ENCODE peak calls at places on chromosomes 2 and 18, in five cellular contexts. One of them, this sample, is unnamed.

GRCh38 chr18:62999921-63000320 is 284.6 kb downstream of the PHLPP1 start:
- DNase-seq in astrocyte of the spinal cord: no peak
- DNase-seq in GM12864: no peak
- DNase-seq in bronchial epithelial cell: no peak
- DNase-seq in H9: no peak
- DNase-seq in this sample: no peak

GRCh38 chr18:30142248-30142647 is 900.3 kb downstream of the DSC3 start:
- DNase-seq in astrocyte of the spinal cord: no peak
- DNase-seq in GM12864: no peak
- DNase-seq in bronchial epithelial cell: no peak
- DNase-seq in H9: no peak
- DNase-seq in this sample: no peak

GRCh38 chr2:197210450-197210849 is 100.1 kb downstream of the ANKRD44 start:
- DNase-seq in astrocyte of the spinal cord: no peak
- DNase-seq in GM12864: no peak
- DNase-seq in bronchial epithelial cell: no peak
- DNase-seq in H9: no peak
- DNase-seq in this sample: no peak

GRCh38 chr2:196293751-196294486 is 122.5 kb upstream of the STK17B start:
- DNase-seq in astrocyte of the spinal cord: peak; percentile 84
- DNase-seq in GM12864: no peak
- DNase-seq in bronchial epithelial cell: peak; percentile 96
- DNase-seq in H9: no peak
- DNase-seq in this sample: peak; percentile 79

GRCh38 chr18:78512080-78512601 is 467.5 kb upstream of the SALL3 start:
- DNase-seq in astrocyte of the spinal cord: no peak
- DNase-seq in GM12864: no peak
- DNase-seq in bronchial epithelial cell: no peak
- DNase-seq in H9: no peak
- DNase-seq in this sample: no peak

GRCh38 chr18:62334110-62334509 is 9.0 kb downstream of the TNFRSF11A start:
- DNase-seq in astrocyte of the spinal cord: peak; percentile 48
- DNase-seq in GM12864: no peak
- DNase-seq in bronchial epithelial cell: peak; percentile 85
- DNase-seq in H9: no peak
- DNase-seq in this sample: peak; percentile 91

GRCh38 chr2:73896362-73897239 is 3.8 kb downstream of the ACTG2 start:
- DNase-seq in astrocyte of the spinal cord: peak; percentile 95
- DNase-seq in GM12864: no peak
- DNase-seq in bronchial epithelial cell: no peak
- DNase-seq in H9: no peak
- DNase-seq in this sample: no peak

GRCh38 chr2:214410128-214410775 is 602 bp upstream of the VWC2L start:
- DNase-seq in astrocyte of the spinal cord: no peak
- DNase-seq in GM12864: no peak
- DNase-seq in bronchial epithelial cell: peak; percentile 26
- DNase-seq in H9: no peak
- DNase-seq in this sample: peak; percentile 19

GRCh38 chr2:164456599-164456998 is 164.7 kb downstream of the GRB14 start:
- DNase-seq in astrocyte of the spinal cord: peak; percentile 57
- DNase-seq in GM12864: no peak
- DNase-seq in bronchial epithelial cell: no peak
- DNase-seq in H9: no peak
- DNase-seq in this sample: peak; percentile 9

GRCh38 chr2:144834954-144835633 is 315.2 kb upstream of the ZEB2 start:
- DNase-seq in astrocyte of the spinal cord: peak; percentile 86
- DNase-seq in GM12864: no peak
- DNase-seq in bronchial epithelial cell: peak; percentile 34
- DNase-seq in H9: no peak
- DNase-seq in this sample: peak; percentile 79

GRCh38 chr2:3870222-3870621 is 166.8 kb downstream of the DCDC2C start:
- DNase-seq in astrocyte of the spinal cord: no peak
- DNase-seq in GM12864: no peak
- DNase-seq in bronchial epithelial cell: no peak
- DNase-seq in H9: no peak
- DNase-seq in this sample: peak; percentile 14

GRCh38 chr18:21820035-21820810 is 79.6 kb downstream of the MIB1 start:
- DNase-seq in astrocyte of the spinal cord: peak; percentile 33
- DNase-seq in GM12864: no peak
- DNase-seq in bronchial epithelial cell: peak; percentile 17
- DNase-seq in H9: no peak
- DNase-seq in this sample: peak; percentile 30

GRCh38 chr2:182763311-182763912 is 47.4 kb downstream of the DNAJC10 start:
- DNase-seq in astrocyte of the spinal cord: peak; percentile 62
- DNase-seq in GM12864: no peak
- DNase-seq in bronchial epithelial cell: peak; percentile 48
- DNase-seq in H9: peak; percentile 36
- DNase-seq in this sample: peak; percentile 56

GRCh38 chr18:45522371-45522770 is 92.9 kb upstream of the SLC14A2 start:
- DNase-seq in astrocyte of the spinal cord: peak; percentile 67
- DNase-seq in GM12864: no peak
- DNase-seq in bronchial epithelial cell: peak; percentile 8
- DNase-seq in H9: no peak
- DNase-seq in this sample: peak; percentile 14

GRCh38 chr18:45527891-45528290 is 87.4 kb upstream of the SLC14A2 start:
- DNase-seq in astrocyte of the spinal cord: no peak
- DNase-seq in GM12864: no peak
- DNase-seq in bronchial epithelial cell: peak; percentile 25
- DNase-seq in H9: no peak
- DNase-seq in this sample: no peak

GRCh38 chr18:45528712-45529336 is 86.5 kb upstream of the SLC14A2 start:
- DNase-seq in astrocyte of the spinal cord: no peak
- DNase-seq in GM12864: no peak
- DNase-seq in bronchial epithelial cell: peak; percentile 10
- DNase-seq in H9: no peak
- DNase-seq in this sample: peak; percentile 13

GRCh38 chr18:45521777-45522176 is 93.5 kb upstream of the SLC14A2 start:
- DNase-seq in astrocyte of the spinal cord: peak; percentile 40
- DNase-seq in GM12864: no peak
- DNase-seq in bronchial epithelial cell: peak; percentile 47
- DNase-seq in H9: no peak
- DNase-seq in this sample: peak; percentile 56

DNA sequence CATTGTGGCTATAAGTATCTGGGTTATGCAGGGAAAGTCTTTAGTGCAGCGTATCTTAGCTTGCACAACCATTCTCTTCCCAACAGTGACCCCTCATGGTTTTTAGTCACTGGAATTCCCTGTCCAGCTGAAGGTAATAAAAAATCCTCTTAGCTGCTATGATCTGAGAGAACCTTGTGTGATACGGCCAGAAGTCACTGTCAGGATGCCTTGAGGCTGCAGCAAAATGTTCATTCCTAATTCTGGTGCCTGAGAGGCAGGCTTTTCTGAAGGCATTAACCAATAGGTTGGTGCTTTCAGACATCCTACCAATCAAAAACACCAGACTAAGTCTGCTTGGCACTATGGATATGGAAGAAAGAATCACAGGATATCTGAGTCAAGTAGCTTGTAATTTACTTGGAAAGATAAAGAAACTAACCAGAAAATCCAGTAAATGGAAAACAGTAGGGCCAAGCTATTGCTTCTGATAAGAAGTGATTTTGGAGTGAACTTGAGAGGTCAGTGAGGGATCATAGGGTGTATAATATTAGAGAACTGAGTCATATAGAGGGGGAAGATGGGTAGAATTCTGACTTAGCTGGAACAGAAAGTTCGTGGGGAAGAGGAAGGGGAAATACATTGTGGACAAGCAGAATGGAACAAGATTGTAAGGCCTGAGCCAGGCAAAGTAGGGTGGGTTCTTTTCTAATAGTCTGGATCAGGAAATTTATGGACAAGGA is 89.0 kb upstream of the SLC14A2 start:
- DNase-seq in astrocyte of the spinal cord: peak; percentile 54
- DNase-seq in GM12864: no peak
- DNase-seq in bronchial epithelial cell: peak; percentile 6
- DNase-seq in H9: no peak
- DNase-seq in this sample: no peak
- TF ChIP-seq CTCF in astrocyte of the spinal cord: peak; percentile 34
- TF ChIP-seq CTCF in GM12864: no peak
- TF ChIP-seq CTCF in bronchial epithelial cell: no peak
- TF ChIP-seq CTCF in H9: no peak
- TF ChIP-seq CTCF in this sample: no peak

GRCh38 chr2:72363406-72363805 is 215.7 kb upstream of the CYP26B1 start:
- DNase-seq in astrocyte of the spinal cord: no peak
- DNase-seq in GM12864: no peak
- DNase-seq in bronchial epithelial cell: no peak
- DNase-seq in H9: no peak
- DNase-seq in this sample: no peak

GRCh38 chr2:72367530-72368225 is 220.0 kb upstream of the CYP26B1 start:
- DNase-seq in astrocyte of the spinal cord: peak; percentile 75
- DNase-seq in GM12864: no peak
- DNase-seq in bronchial epithelial cell: peak; percentile 99
- DNase-seq in H9: peak; percentile 52
- DNase-seq in this sample: peak; percentile 100
- TF ChIP-seq CTCF in astrocyte of the spinal cord: no peak
- TF ChIP-seq CTCF in GM12864: no peak
- TF ChIP-seq CTCF in bronchial epithelial cell: peak; percentile 83
- TF ChIP-seq CTCF in H9: peak; percentile 55
- TF ChIP-seq CTCF in this sample: peak; percentile 58

GRCh38 chr18:47399475-47399874 is 148.0 kb upstream of the SKOR2 start:
- DNase-seq in astrocyte of the spinal cord: no peak
- DNase-seq in GM12864: no peak
- DNase-seq in bronchial epithelial cell: no peak
- DNase-seq in H9: no peak
- DNase-seq in this sample: no peak

GRCh38 chr18:47397671-47398319 is 146.3 kb upstream of the SKOR2 start:
- DNase-seq in astrocyte of the spinal cord: no peak
- DNase-seq in GM12864: no peak
- DNase-seq in bronchial epithelial cell: no peak
- DNase-seq in H9: peak; percentile 65
- DNase-seq in this sample: peak; percentile 51
- TF ChIP-seq CTCF in astrocyte of the spinal cord: peak; percentile 20
- TF ChIP-seq CTCF in GM12864: peak; percentile 53
- TF ChIP-seq CTCF in bronchial epithelial cell: no peak
- TF ChIP-seq CTCF in H9: peak; percentile 90
- TF ChIP-seq CTCF in this sample: no peak

DNA sequence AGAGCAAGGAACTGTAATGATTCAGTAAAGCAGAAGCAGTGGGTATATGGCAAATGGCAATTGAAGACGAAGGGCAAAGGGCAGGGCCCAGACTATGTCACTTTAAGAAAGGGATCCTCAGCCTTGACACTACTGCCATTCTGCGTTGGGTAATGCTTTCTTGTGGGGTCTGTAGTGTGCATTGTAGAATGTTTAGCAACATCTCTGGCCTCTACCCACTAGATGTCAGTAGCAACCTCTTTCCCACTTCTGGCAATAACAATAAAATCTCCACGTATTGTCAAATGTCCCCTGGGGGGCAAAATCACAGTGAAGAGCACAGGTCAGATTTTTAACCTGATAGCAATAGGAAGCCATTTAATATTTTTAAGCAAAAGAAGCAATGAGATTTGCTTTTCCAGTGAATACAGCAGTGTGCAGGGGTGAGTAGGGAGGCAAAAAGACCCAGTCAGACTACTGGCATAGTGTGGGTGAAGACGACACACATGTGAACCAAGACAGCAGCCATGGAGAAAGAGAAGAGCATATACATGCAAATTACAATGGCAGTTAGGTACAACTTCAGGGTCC is 209.5 kb downstream of the DYM start:
- DNase-seq in astrocyte of the spinal cord: peak; percentile 36
- DNase-seq in GM12864: no peak
- DNase-seq in bronchial epithelial cell: no peak
- DNase-seq in H9: no peak
- DNase-seq in this sample: peak; percentile 14
- TF ChIP-seq CTCF in astrocyte of the spinal cord: peak; percentile 74
- TF ChIP-seq CTCF in GM12864: peak; percentile 43
- TF ChIP-seq CTCF in bronchial epithelial cell: peak; percentile 18
- TF ChIP-seq CTCF in H9: peak; percentile 71
- TF ChIP-seq CTCF in this sample: peak; percentile 41

GRCh38 chr18:3870914-3871313 is 420.9 kb downstream of the TGIF1 start:
- DNase-seq in astrocyte of the spinal cord: no peak
- DNase-seq in GM12864: no peak
- DNase-seq in bronchial epithelial cell: no peak
- DNase-seq in H9: no peak
- DNase-seq in this sample: no peak

GRCh38 chr18:3867768-3868445 is 417.9 kb downstream of the TGIF1 start:
- DNase-seq in astrocyte of the spinal cord: peak; percentile 13
- DNase-seq in GM12864: no peak
- DNase-seq in bronchial epithelial cell: no peak
- DNase-seq in H9: no peak
- DNase-seq in this sample: no peak

GRCh38 chr18:3871687-3872086 is 421.7 kb downstream of the TGIF1 start:
- DNase-seq in astrocyte of the spinal cord: no peak
- DNase-seq in GM12864: no peak
- DNase-seq in bronchial epithelial cell: no peak
- DNase-seq in H9: no peak
- DNase-seq in this sample: no peak

GRCh38 chr18:3867252-3867651 is 417.3 kb downstream of the TGIF1 start:
- DNase-seq in astrocyte of the spinal cord: no peak
- DNase-seq in GM12864: no peak
- DNase-seq in bronchial epithelial cell: no peak
- DNase-seq in H9: no peak
- DNase-seq in this sample: no peak

GRCh38 chr18:3869848-3870247 is 419.9 kb downstream of the TGIF1 start:
- DNase-seq in astrocyte of the spinal cord: peak; percentile 74
- DNase-seq in GM12864: no peak
- DNase-seq in bronchial epithelial cell: peak; percentile 62
- DNase-seq in H9: no peak
- DNase-seq in this sample: peak; percentile 68
- TF ChIP-seq CTCF in astrocyte of the spinal cord: peak; percentile 43
- TF ChIP-seq CTCF in GM12864: peak; percentile 15
- TF ChIP-seq CTCF in bronchial epithelial cell: peak; percentile 47
- TF ChIP-seq CTCF in H9: peak; percentile 73
- TF ChIP-seq CTCF in this sample: peak; percentile 65

DNA sequence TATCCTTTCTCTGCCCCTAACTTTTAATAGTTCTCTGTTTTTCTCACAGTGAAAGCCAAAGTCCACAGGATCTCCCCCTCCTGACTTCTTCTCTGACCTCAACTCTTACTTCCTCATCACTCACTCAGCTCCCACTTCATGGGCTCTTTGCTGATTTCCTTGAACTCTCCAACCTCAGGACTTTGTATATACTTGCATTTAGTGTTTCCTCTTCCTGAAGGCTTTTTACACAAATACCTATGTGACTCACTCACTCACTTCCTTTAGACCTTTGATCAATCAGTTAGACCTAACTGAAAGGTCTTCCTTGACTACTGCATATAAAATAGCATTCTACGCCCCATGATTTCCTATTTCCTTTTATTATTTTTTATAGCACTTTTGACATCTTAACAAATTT is 233.1 kb upstream of the MEX3C start:
- DNase-seq in astrocyte of the spinal cord: no peak
- DNase-seq in GM12864: no peak
- DNase-seq in bronchial epithelial cell: peak; percentile 78
- DNase-seq in H9: no peak
- DNase-seq in this sample: no peak
- TF ChIP-seq CTCF in astrocyte of the spinal cord: no peak
- TF ChIP-seq CTCF in GM12864: no peak
- TF ChIP-seq CTCF in bronchial epithelial cell: no peak
- TF ChIP-seq CTCF in H9: no peak
- TF ChIP-seq CTCF in this sample: no peak

This sample was measured in MCF 10A.